ENCODE peak calls at places on chromosome 3, in four cellular contexts. B is transverse colon, M is heart right ventricle, G is left ventricle myocardium inferior. C is an unnamed sample.
A peak's percentile ranks its signal among the peaks of the same experiment; 100 is the strongest.

GRCh38 chr3:172074578-172074977 is 35.2 kb downstream of the FNDC3B start:
- DNase-seq in B (no peak), M (no peak), G (no peak), C (peak; percentile 72)

GRCh38 chr3:117035785-117036184 is 326.2 kb downstream of the TUSC7 start:
- DNase-seq in B (peak; percentile 31), M (no peak), G (peak; percentile 16), C (no peak)

GRCh38 chr3:121295453-121295852 is 250.3 kb downstream of the POLQ start:
- DNase-seq in B (no peak), M (no peak), G (no peak), C (no peak)

GRCh38 chr3:133591271-133591742 is 17.8 kb downstream of the CDV3 start:
- DNase-seq in B (no peak), M (no peak), G (no peak), C (no peak)

GRCh38 chr3:32457971-32458471 is 44.6 kb downstream of the CMTM6 start:
- DNase-seq in B (no peak), M (no peak), G (no peak), C (no peak)

GRCh38 chr3:179038216-179038898 is 33.3 kb downstream of the ZMAT3 start:
- DNase-seq in B (no peak), M (no peak), G (no peak), C (no peak)

GRCh38 chr3:76383781-76384180 is 598.4 kb upstream of the ZNF717 start:
- DNase-seq in B (no peak), M (peak; percentile 5), G (no peak), C (no peak)

GRCh38 chr3:73605388-73605787 is 19.4 kb downstream of the PDZRN3 start:
- DNase-seq in B (no peak), M (no peak), G (no peak), C (no peak)

GRCh38 chr3:124606180-124606579 is 124.1 kb upstream of the UMPS start:
- DNase-seq in B (no peak), M (peak; percentile 65), G (no peak), C (no peak)

GRCh38 chr3:36991923-36992805 is 767 bp downstream of the EPM2AIP1 start:
- DNase-seq in B (peak; percentile 35), M (no peak), G (no peak), C (peak; percentile 32)

GRCh38 chr3:100151024-100151707 is 36.9 kb upstream of the FILIP1L start:
- DNase-seq in B (no peak), M (no peak), G (no peak), C (peak; percentile 60)

GRCh38 chr3:42092006-42092405 is 849 bp downstream of the TRAK1 start:
- DNase-seq in B (no peak), M (no peak), G (no peak), C (no peak)
- H3K4me3 ChIP-seq in B (no peak overlapping the region), M (peak overlapping the region; percentile 37), G (peak overlapping the region; percentile 56), C (peak overlapping the region; percentile 40)

DNA sequence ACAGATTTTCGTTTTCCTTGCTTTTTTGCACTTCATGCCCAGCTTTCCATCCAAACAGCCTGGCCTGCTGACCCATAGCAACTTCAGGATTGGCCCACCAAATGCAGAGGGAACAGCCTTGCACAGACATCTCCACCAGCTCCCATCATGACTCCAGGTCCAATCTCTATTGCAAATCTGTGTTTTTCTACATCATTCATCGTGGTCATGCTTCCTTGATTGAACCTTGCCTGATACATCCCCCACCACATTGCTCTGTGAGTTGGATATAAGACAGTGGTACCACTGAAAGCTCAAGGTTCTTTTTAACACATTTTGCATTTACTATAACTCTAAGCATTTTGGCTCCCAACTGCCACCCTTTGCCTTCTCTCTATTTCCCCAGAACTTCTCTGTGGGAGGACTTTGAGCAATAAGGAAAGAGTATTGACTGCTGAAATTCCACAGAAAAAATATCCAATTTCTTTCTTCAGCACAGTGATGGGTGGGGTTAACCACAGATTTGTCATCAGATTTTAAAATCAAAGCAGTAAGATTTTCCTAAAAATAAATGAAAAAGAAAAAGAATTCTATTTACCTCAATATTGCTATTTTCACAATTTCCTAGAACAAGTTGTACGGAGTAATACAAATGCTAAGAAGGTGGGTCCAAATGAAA is 114.7 kb upstream of the GALNT15 start:
- DNase-seq in B (no peak), M (no peak), G (no peak), C (no peak)
- H3K4me1 ChIP-seq in B (no peaks in the 10 kb centered on the region), M (peaks cover 29% of the 10 kb centered on the region), G (peaks cover 49% of the 10 kb centered on the region), C (peaks cover 54% of the 10 kb centered on the region)

GRCh38 chr3:190032924-190033323 is 87.8 kb downstream of the P3H2 start:
- DNase-seq in B (no peak), M (no peak), G (no peak), C (no peak)
- TF ChIP-seq CTCF in B (no peak), M (no peak), G (no peak), C (no peak)

DNA sequence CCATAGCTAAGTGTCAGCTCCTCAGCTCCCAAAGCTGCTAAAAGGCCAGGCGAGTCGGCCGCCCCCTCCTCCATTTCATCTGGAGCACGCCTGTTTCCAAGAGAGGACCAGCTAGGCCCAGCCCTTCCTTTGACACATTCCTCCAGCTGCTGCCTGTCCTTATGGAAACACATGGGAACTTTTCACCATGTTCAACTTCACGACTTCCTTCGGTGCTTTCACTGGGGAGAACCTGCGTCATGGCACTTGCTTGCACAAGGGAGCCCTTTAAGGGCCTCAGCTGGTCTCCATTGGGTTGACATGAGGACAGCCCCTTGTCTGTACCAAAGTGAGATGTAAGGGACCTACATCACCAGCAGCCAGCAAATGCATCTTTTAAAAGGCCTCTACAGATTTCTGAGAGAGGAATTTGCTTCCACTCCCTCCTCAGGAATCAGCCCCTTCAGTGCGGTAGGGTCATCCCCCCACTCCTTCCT is 2.1 kb downstream of the MAGI1 start:
- DNase-seq in B (no peak), M (peak; percentile 25), G (no peak), C (no peak)
- H3K4me3 ChIP-seq in B (peak overlapping the region; percentile 76), M (peak overlapping the region; percentile 73), G (peak overlapping the region; percentile 78), C (peak overlapping the region; percentile 95)

DNA sequence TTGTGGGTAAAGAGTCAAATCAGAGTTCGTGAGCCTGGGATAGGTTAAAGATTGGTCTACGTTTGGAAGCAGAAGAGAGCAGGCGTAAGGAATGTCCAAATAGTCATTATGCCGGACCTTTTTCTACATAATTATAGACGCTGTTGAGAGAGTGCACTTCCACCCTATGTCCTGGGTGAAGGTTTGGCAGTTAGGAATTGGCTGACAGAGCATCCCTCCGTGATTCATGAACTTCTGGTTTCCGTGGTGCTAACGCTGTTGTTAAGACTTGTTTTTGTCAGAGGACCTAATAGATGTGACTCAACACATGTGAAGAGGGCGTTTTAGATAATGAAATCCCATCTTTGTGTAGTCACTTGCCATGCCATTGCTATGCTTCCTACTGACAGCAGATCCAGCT is 1.1 kb downstream of the EAF1 start:
- DNase-seq in B (no peak), M (no peak), G (no peak), C (no peak)
- H3K4me1 ChIP-seq in B (peaks cover 25% of the 10 kb centered on the region), M (peaks cover 69% of the 10 kb centered on the region), G (peaks cover 88% of the 10 kb centered on the region), C (peaks cover 40% of the 10 kb centered on the region)

GRCh38 chr3:187813198-187813597 is 67.9 kb upstream of the BCL6 start:
- DNase-seq in B (no peak), M (no peak), G (no peak), C (no peak)

GRCh38 chr3:187808466-187809291 is 63.4 kb upstream of the BCL6 start:
- DNase-seq in B (peak; percentile 48), M (no peak), G (no peak), C (no peak)

GRCh38 chr3:187809979-187810568 is 64.8 kb upstream of the BCL6 start:
- DNase-seq in B (no peak), M (no peak), G (no peak), C (no peak)

GRCh38 chr3:187807086-187807862 is 62.0 kb upstream of the BCL6 start:
- DNase-seq in B (no peak), M (no peak), G (no peak), C (no peak)

GRCh38 chr3:187811580-187812250 is 66.4 kb upstream of the BCL6 start:
- DNase-seq in B (no peak), M (no peak), G (no peak), C (no peak)
- TF ChIP-seq CTCF in B (no peak), M (no peak), G (no peak), C (no peak)

GRCh38 chr3:13549513-13550256 is 760 bp downstream of the FBLN2 start:
- DNase-seq in B (no peak), M (no peak), G (no peak), C (no peak)

GRCh38 chr3:13547591-13548371 is 1.1 kb upstream of the FBLN2 start:
- DNase-seq in B (no peak), M (no peak), G (no peak), C (no peak)

GRCh38 chr3:13550257-13550693 is 1.4 kb downstream of the FBLN2 start:
- DNase-seq in B (no peak), M (no peak), G (no peak), C (no peak)

GRCh38 chr3:13550791-13551360 is 2.0 kb downstream of the FBLN2 start:
- DNase-seq in B (no peak), M (no peak), G (no peak), C (no peak)

GRCh38 chr3:13548696-13549512 is at the start of gene FBLN2:
- DNase-seq in B (peak; percentile 15), M (no peak), G (peak; percentile 64), C (no peak)
- H3K4me3 ChIP-seq in B (peak within 1 kb of the TSS; percentile 26), M (peak within 1 kb of the TSS; percentile 53), G (peak within 1 kb of the TSS; percentile 67), C (peak within 1 kb of the TSS; percentile 38)

DNA sequence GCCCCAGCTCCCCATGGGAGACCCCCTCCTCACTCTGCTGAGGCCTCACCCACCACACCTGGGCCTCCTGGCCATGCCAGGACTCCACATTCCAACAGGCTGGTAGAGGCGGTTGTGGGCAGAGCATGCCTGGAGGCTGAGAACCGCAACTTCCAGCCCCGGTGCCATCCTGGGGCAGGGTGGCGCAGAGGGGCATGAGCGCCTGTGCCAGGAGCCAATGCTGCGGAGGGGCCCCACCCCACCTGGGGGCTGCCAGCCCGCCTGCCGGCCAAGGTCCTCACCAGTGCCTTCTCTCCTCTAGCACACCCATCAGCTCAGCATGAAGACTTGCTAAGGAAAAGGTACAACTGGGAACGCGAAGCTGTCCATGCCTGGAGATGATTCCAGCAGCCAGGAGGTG is 34.3 kb upstream of the SLC6A6 start:
- DNase-seq in B (no peak), M (no peak), G (no peak), C (no peak)
- H3K4me1 ChIP-seq in B (peaks cover 17% of the 10 kb centered on the region), M (peaks cover 40% of the 10 kb centered on the region), G (peaks cover 39% of the 10 kb centered on the region), C (peaks cover 39% of the 10 kb centered on the region)

GRCh38 chr3:13571831-13572750 is 23.2 kb downstream of the FBLN2 start:
- DNase-seq in B (no peak), M (no peak), G (no peak), C (no peak)

GRCh38 chr3:13569641-13570390 is 20.9 kb downstream of the FBLN2 start:
- DNase-seq in B (no peak), M (no peak), G (no peak), C (no peak)

GRCh38 chr3:13569201-13569600 is 20.3 kb downstream of the FBLN2 start:
- DNase-seq in B (no peak), M (no peak), G (no peak), C (no peak)

GRCh38 chr3:13571264-13571663 is 22.3 kb downstream of the FBLN2 start:
- DNase-seq in B (no peak), M (no peak), G (no peak), C (no peak)

GRCh38 chr3:13570391-13571194 is 21.7 kb downstream of the FBLN2 start:
- DNase-seq in B (no peak), M (no peak), G (no peak), C (no peak)
- TF ChIP-seq CTCF in B (no peak), M (no peak), G (no peak), C (peak; percentile 19)

DNA sequence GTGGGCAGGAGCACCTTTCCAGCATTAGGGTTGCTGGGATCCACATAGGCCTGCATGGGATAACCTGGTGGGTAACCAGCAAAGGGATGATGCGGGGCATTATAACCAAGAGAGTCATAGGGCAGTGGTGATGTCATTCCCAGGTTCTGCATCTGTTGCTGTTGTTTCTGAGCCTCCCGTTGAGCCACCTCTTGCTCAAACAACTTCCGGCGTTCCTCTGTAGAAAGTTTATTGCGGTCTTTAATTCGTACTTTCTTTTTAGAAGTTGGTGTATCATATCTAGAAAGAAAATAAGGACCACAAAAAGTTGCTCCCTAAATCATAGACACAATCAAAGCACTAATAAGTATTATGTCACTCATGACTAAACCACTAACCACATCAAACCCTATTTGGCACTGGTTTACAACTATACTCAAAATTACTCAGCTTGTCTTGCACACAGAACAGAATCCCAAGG is 77.8 kb downstream of the NBEAL2 start:
- DNase-seq in B (no peak), M (no peak), G (no peak), C (no peak)
- H3K4me3 ChIP-seq in B (no peak overlapping the region), M (no peak overlapping the region), G (no peak overlapping the region), C (no peak overlapping the region)